ENCODE peak calls at places on chromosomes 7 and 10, in seven cellular contexts. O, E, Y, B, X, Z and L are unnamed samples.

GRCh38 chr10:28139138-28139537 is 140.3 kb upstream of the ODAD2 start:
- DNase-seq in O (no peak), E (no peak), Y (no peak), B (no peak), X (no peak), Z (no peak), L (no peak)

GRCh38 chr10:14971867-14972448 is 12.8 kb downstream of the MEIG1 start:
- DNase-seq in O (peak; percentile 61), E (no peak), Y (no peak), B (peak; percentile 49), X (no peak), Z (no peak), L (peak; percentile 36)

GRCh38 chr7:38107486-38107893 is 70.6 kb upstream of the STARD3NL start:
- DNase-seq in O (peak; percentile 69), E (peak; percentile 67), Y (peak; percentile 74), B (peak; percentile 58), X (no peak), Z (peak; percentile 68), L (peak; percentile 59)

GRCh38 chr7:79055722-79056415 is 397.6 kb downstream of the MAGI2 start:
- DNase-seq in O (no peak), E (no peak), Y (no peak), B (no peak), X (no peak), Z (no peak), L (no peak)

GRCh38 chr7:39674391-39674790 is 51.0 kb downstream of the RALA start:
- DNase-seq in O (no peak), E (no peak), Y (no peak), B (no peak), X (no peak), Z (no peak), L (no peak)

GRCh38 chr7:7681191-7681935 is 37.0 kb downstream of the RPA3 start:
- DNase-seq in O (no peak), E (no peak), Y (peak; percentile 51), B (no peak), X (no peak), Z (no peak), L (peak; percentile 23)

GRCh38 chr10:71697938-71698709 is 21.5 kb downstream of the C10orf105 start:
- DNase-seq in O (no peak), E (no peak), Y (peak; percentile 45), B (peak; percentile 40), X (no peak), Z (peak; percentile 78), L (peak; percentile 83)

GRCh38 chr10:120948889-120949382 is 97.8 kb downstream of the WDR11 start:
- DNase-seq in O (peak; percentile 75), E (peak; percentile 77), Y (peak; percentile 52), B (peak; percentile 67), X (peak; percentile 60), Z (peak; percentile 78), L (peak; percentile 57)

GRCh38 chr7:29471444-29472138 is 92.0 kb upstream of the PRR15 start:
- DNase-seq in O (no peak), E (no peak), Y (no peak), B (no peak), X (peak; percentile 73), Z (no peak), L (no peak)

GRCh38 chr10:114577133-114577532 is 80.9 kb downstream of the ABLIM1 start:
- DNase-seq in O (no peak), E (no peak), Y (no peak), B (no peak), X (no peak), Z (no peak), L (no peak)

GRCh38 chr10:15877836-15878576 is 17.7 kb upstream of the MINDY3 start:
- DNase-seq in O (peak; percentile 55), E (no peak), Y (no peak), B (no peak), X (no peak), Z (no peak), L (no peak)

GRCh38 chr10:3424102-3424803 is 251.7 kb upstream of the PITRM1 start:
- DNase-seq in O (no peak), E (no peak), Y (no peak), B (no peak), X (peak; percentile 68), Z (no peak), L (no peak)

GRCh38 chr10:127275272-127275671 is 78.9 kb upstream of the INSYN2A start:
- DNase-seq in O (no peak), E (no peak), Y (no peak), B (no peak), X (no peak), Z (no peak), L (no peak)

GRCh38 chr10:30430544-30431298 is 3.3 kb upstream of the MAP3K8 start:
- DNase-seq in O (no peak), E (no peak), Y (no peak), B (no peak), X (no peak), Z (no peak), L (no peak)

GRCh38 chr10:3963191-3963673 is 178.2 kb upstream of the KLF6 start:
- DNase-seq in O (no peak), E (no peak), Y (no peak), B (no peak), X (no peak), Z (no peak), L (no peak)

GRCh38 chr10:92699518-92700272 is 9.9 kb downstream of the HHEX start:
- DNase-seq in O (peak; percentile 71), E (no peak), Y (no peak), B (peak; percentile 12), X (peak; percentile 51), Z (no peak), L (peak; percentile 36)

GRCh38 chr10:60353519-60354258 is 36.0 kb downstream of the ANK3 start:
- DNase-seq in O (no peak), E (no peak), Y (no peak), B (no peak), X (no peak), Z (peak; percentile 66), L (no peak)

GRCh38 chr10:21172774-21173432 is 275.8 kb upstream of the NEBL start:
- DNase-seq in O (peak; percentile 36), E (no peak), Y (no peak), B (no peak), X (peak; percentile 52), Z (peak; percentile 14), L (no peak)

GRCh38 chr7:27151341-27151944 is 940 bp downstream of the HOXA3 start:
- DNase-seq in O (no peak), E (peak; percentile 81), Y (no peak), B (no peak), X (peak; percentile 70), Z (no peak), L (no peak)

GRCh38 chr10:11472158-11472753 is 139.2 kb downstream of the USP6NL start:
- DNase-seq in O (peak; percentile 87), E (no peak), Y (peak; percentile 61), B (peak; percentile 69), X (no peak), Z (peak; percentile 77), L (peak; percentile 68)

GRCh38 chr10:79155301-79156081 is 86.7 kb downstream of the ZMIZ1 start:
- DNase-seq in O (no peak), E (peak; percentile 84), Y (no peak), B (no peak), X (no peak), Z (no peak), L (no peak)

GRCh38 chr7:6205921-6206660 is 66.3 kb downstream of the CYTH3 start:
- DNase-seq in O (no peak), E (no peak), Y (no peak), B (no peak), X (no peak), Z (no peak), L (no peak)

GRCh38 chr10:73263948-73264347 is 11.5 kb upstream of the MRPS16 start:
- DNase-seq in O (no peak), E (no peak), Y (no peak), B (no peak), X (no peak), Z (no peak), L (no peak)

GRCh38 chr10:67696029-67696428 is at the start of gene CTNNA3:
- DNase-seq in O (no peak), E (no peak), Y (no peak), B (no peak), X (no peak), Z (no peak), L (no peak)

GRCh38 chr7:101664390-101664789 is 35.3 kb upstream of the MYL10 start:
- DNase-seq in O (peak; percentile 89), E (no peak), Y (no peak), B (no peak), X (no peak), Z (no peak), L (no peak)

GRCh38 chr7:156751319-156751718 is 110.7 kb downstream of the RNF32 start:
- DNase-seq in O (no peak), E (no peak), Y (no peak), B (peak; percentile 14), X (no peak), Z (no peak), L (peak; percentile 44)

GRCh38 chr7:7944619-7945282 is 23.8 kb upstream of the GLCCI1 start:
- DNase-seq in O (no peak), E (no peak), Y (peak; percentile 56), B (peak; percentile 15), X (peak; percentile 69), Z (no peak), L (peak; percentile 74)

GRCh38 chr7:113664867-113665266 is 253.9 kb downstream of the PPP1R3A start:
- DNase-seq in O (no peak), E (no peak), Y (no peak), B (no peak), X (no peak), Z (no peak), L (no peak)

GRCh38 chr7:2260820-2261219 is 18.8 kb downstream of the NUDT1 start:
- DNase-seq in O (no peak), E (no peak), Y (no peak), B (no peak), X (no peak), Z (no peak), L (no peak)

GRCh38 chr10:110360857-110361474 is 56.2 kb upstream of the SMNDC1 start:
- DNase-seq in O (no peak), E (no peak), Y (no peak), B (no peak), X (no peak), Z (no peak), L (no peak)

GRCh38 chr10:110775022-110775379 is 96.7 kb upstream of the PDCD4 start:
- DNase-seq in O (no peak), E (no peak), Y (no peak), B (no peak), X (no peak), Z (no peak), L (no peak)

GRCh38 chr7:112669306-112669705 is 120.9 kb downstream of the TMEM168 start:
- DNase-seq in O (no peak), E (no peak), Y (no peak), B (no peak), X (no peak), Z (no peak), L (no peak)

GRCh38 chr7:94957041-94957440 is 49.6 kb downstream of the PPP1R9A start:
- DNase-seq in O (no peak), E (no peak), Y (no peak), B (no peak), X (no peak), Z (no peak), L (no peak)

GRCh38 chr10:112359606-112360307 is 14.2 kb upstream of the ACSL5 start:
- DNase-seq in O (no peak), E (no peak), Y (no peak), B (no peak), X (no peak), Z (no peak), L (no peak)